ENCODE peak calls at places on chromosomes 6 and 20, in ten cellular contexts. K is naive thymus-derived CD8-positive, alpha-beta T cell; X is glomerular endothelial cell; A is cardiac fibroblast; Q is activated naive CD4-positive, alpha-beta T cell; P is stimulated activated naive CD8-positive, alpha-beta T cell treated with anti-CD3 and anti-CD28 coated beads, Interleukin-15, Interleukin-2, amounts not matched to agents 100 U/mL and 50 U/mL, for 24 hours; M is ACHN; R is fibroblast of lung; T is HT1080; V is AG08395. U is an unnamed sample.

GRCh38 chr6:36364669-36365479 is 22.6 kb downstream of the ETV7 start:
- DNase-seq in M (peak; percentile 10), T (no peak), X (no peak), A (peak; percentile 65), Q (no peak), V (no peak), R (no peak), P (peak; percentile 24), K (no peak), U (no peak)

GRCh38 chr6:154359679-154360078 is 3.1 kb upstream of the IPCEF1 start:
- DNase-seq in M (no peak), K (no peak), X (no peak), V (no peak), P (no peak), Q (no peak), A (no peak), T (no peak), R (no peak), U (no peak)

GRCh38 chr6:34205466-34205865 is 31.2 kb upstream of the HMGA1 start:
- DNase-seq in V (no peak), X (no peak), K (no peak), A (peak; percentile 26), M (no peak), Q (no peak), P (no peak), T (no peak), R (no peak), U (no peak)

GRCh38 chr6:21593927-21594421 is 423 bp downstream of the SOX4 start:
- DNase-seq in A (peak; percentile 74), X (no peak), T (no peak), Q (no peak), M (peak; percentile 56), R (peak; percentile 75), P (peak; percentile 30), K (peak; percentile 45), V (peak; percentile 38), U (no peak)

GRCh38 chr6:105459049-105459448 is 56.2 kb upstream of the PREP start:
- DNase-seq in X (no peak), A (peak; percentile 80), Q (no peak), P (peak; percentile 15), M (no peak), T (peak; percentile 46), R (no peak), V (no peak), K (no peak), U (peak; percentile 18)

GRCh38 chr20:43459022-43459942 is 1.6 kb downstream of the SRSF6 start:
- DNase-seq in A (peak; percentile 40), R (peak; percentile 35), P (peak; percentile 31), Q (no peak), X (no peak), V (no peak), M (no peak), T (no peak), K (no peak), U (no peak)

GRCh38 chr20:22825076-22825475 is 210.0 kb upstream of the SSTR4 start:
- DNase-seq in X (no peak), P (no peak), Q (no peak), T (peak; percentile 29), K (no peak), M (no peak), V (no peak), R (no peak), A (peak; percentile 76), U (no peak)

GRCh38 chr20:44858959-44859358 is 26.5 kb upstream of the YWHAB start:
- DNase-seq in P (no peak), R (peak; percentile 4), X (no peak), K (no peak), V (no peak), Q (no peak), M (no peak), A (peak; percentile 9), T (peak; percentile 11), U (no peak)

GRCh38 chr20:21099653-21100589 is 6.2 kb downstream of the LINC00237 start:
- DNase-seq in A (peak; percentile 17), X (no peak), V (no peak), P (peak; percentile 60), T (no peak), R (no peak), M (peak; percentile 55), Q (no peak), K (peak; percentile 42), U (no peak)

GRCh38 chr6:18507561-18507960 is 120.4 kb downstream of the RNF144B start:
- DNase-seq in A (peak; percentile 65), T (no peak), X (no peak), P (no peak), M (no peak), V (peak; percentile 39), Q (no peak), K (no peak), R (peak; percentile 15), U (no peak)

GRCh38 chr6:157246048-157246630 is 77.2 kb downstream of the TMEM242 start:
- DNase-seq in Q (no peak), A (no peak), M (no peak), X (no peak), K (no peak), R (no peak), T (no peak), P (no peak), V (peak; percentile 45), U (no peak)

GRCh38 chr6:11535801-11536230 is 1.7 kb upstream of the TMEM170B start:
- DNase-seq in P (no peak), K (no peak), T (peak; percentile 72), V (peak; percentile 17), A (peak; percentile 76), R (peak; percentile 39), Q (no peak), X (peak; percentile 68), M (peak; percentile 61), U (no peak)

GRCh38 chr6:113886512-113886911 is 29.4 kb downstream of the MARCKS start:
- DNase-seq in A (no peak), P (no peak), M (no peak), T (no peak), V (no peak), Q (no peak), X (no peak), R (no peak), K (no peak), U (no peak)

GRCh38 chr6:136677344-136677743 is 114.9 kb downstream of the MAP3K5 start:
- DNase-seq in Q (no peak), A (no peak), K (no peak), M (no peak), P (no peak), T (no peak), R (no peak), X (no peak), V (no peak), U (no peak)

GRCh38 chr6:168155821-168156741 is 77.1 kb upstream of the FRMD1 start:
- DNase-seq in T (no peak), R (no peak), M (no peak), A (no peak), Q (no peak), V (no peak), P (no peak), X (no peak), K (no peak), U (no peak)

GRCh38 chr6:30787954-30788353 is 43.6 kb upstream of the IER3 start:
- DNase-seq in R (no peak), A (no peak), V (peak; percentile 46), K (no peak), M (no peak), T (no peak), X (no peak), P (peak; percentile 57), Q (no peak), U (no peak)

GRCh38 chr20:59179988-59180387 is 16.4 kb downstream of the ZNF831 start:
- DNase-seq in M (no peak), A (no peak), V (no peak), P (no peak), Q (no peak), X (no peak), K (no peak), R (no peak), T (no peak), U (no peak)

GRCh38 chr20:63491078-63491477 is 7.8 kb downstream of the EEF1A2 start:
- DNase-seq in V (no peak), T (no peak), M (no peak), R (no peak), P (no peak), A (no peak), K (no peak), X (no peak), Q (no peak), U (no peak)

GRCh38 chr6:712805-713204 is 19.9 kb upstream of the EXOC2 start:
- DNase-seq in M (no peak), X (no peak), R (no peak), P (no peak), K (no peak), A (no peak), T (no peak), Q (no peak), V (no peak), U (no peak)

GRCh38 chr6:90885611-90886056 is 298.8 kb upstream of the MAP3K7 start:
- DNase-seq in M (no peak), A (no peak), T (no peak), Q (no peak), X (no peak), P (no peak), R (no peak), V (no peak), K (no peak), U (no peak)

GRCh38 chr6:78835817-78836216 is 31.5 kb upstream of the IRAK1BP1 start:
- DNase-seq in M (no peak), P (no peak), T (no peak), V (no peak), R (no peak), A (peak; percentile 33), Q (no peak), K (no peak), X (no peak), U (no peak)

GRCh38 chr20:760751-761417 is 7.4 kb downstream of the SLC52A3 start:
- DNase-seq in M (no peak), K (peak; percentile 37), X (no peak), Q (no peak), P (peak; percentile 66), R (no peak), A (peak; percentile 24), T (no peak), V (peak; percentile 39), U (peak; percentile 60)

GRCh38 chr20:14337400-14338171 is at the start of gene FLRT3:
- DNase-seq in R (peak; percentile 97), V (peak; percentile 90), A (peak; percentile 86), M (peak; percentile 94), Q (no peak), K (no peak), P (peak; percentile 4), T (peak; percentile 96), X (peak; percentile 89), U (peak; percentile 10)

GRCh38 chr6:9204171-9204570 is 768.8 kb upstream of the SLC35B3 start:
- DNase-seq in T (peak; percentile 80), Q (no peak), M (peak; percentile 61), A (peak; percentile 56), R (peak; percentile 75), V (peak; percentile 16), K (no peak), X (no peak), P (no peak), U (no peak)

GRCh38 chr20:25000268-25000801 is 7.8 kb upstream of the APMAP start:
- DNase-seq in P (no peak), T (peak; percentile 64), A (peak; percentile 95), K (no peak), R (peak; percentile 25), X (no peak), V (peak; percentile 93), M (no peak), Q (no peak), U (no peak)

GRCh38 chr6:16760536-16761468 is at the start of gene ATXN1:
- DNase-seq in A (peak; percentile 78), Q (peak; percentile 26), M (peak; percentile 39), T (no peak), R (no peak), K (peak; percentile 75), X (no peak), P (peak; percentile 42), V (no peak), U (no peak)

GRCh38 chr20:46185353-46185752 is 67.2 kb downstream of the CD40 start:
- DNase-seq in M (no peak), Q (no peak), R (no peak), X (no peak), A (no peak), V (no peak), K (no peak), T (no peak), P (no peak), U (no peak)

GRCh38 chr20:1757606-1758507 is 100.3 kb upstream of the SIRPG start:
- DNase-seq in K (no peak), Q (no peak), A (no peak), X (no peak), R (no peak), V (no peak), M (no peak), T (no peak), P (no peak), U (no peak)

U was measured in GM19239.